ENCODE peak calls at places on chromosomes 13 and 19, in seven cellular contexts. A is activated naive CD8-positive, alpha-beta T cell treated with anti-CD3 and anti-CD28 coated beads for 36 hours; M is IMR-90; N is NCI-H460; H is astrocyte; G is Peyer's patch; F is MCF 10A. P is an unnamed sample.

GRCh38 chr13:33871207-33872004 is 53.5 kb downstream of the RFC3 start:
- DNase-seq in H (no peak), M (no peak), A (no peak), N (no peak), G (no peak), F (no peak), P (no peak)

GRCh38 chr13:52850396-52851152 is 2.1 kb upstream of the PCDH8 start:
- DNase-seq in G (peak; percentile 62), N (peak; percentile 44), M (peak; percentile 7), F (peak; percentile 62), H (peak; percentile 4), A (peak; percentile 58), P (peak; percentile 37)

GRCh38 chr13:31588923-31589322 is 150.4 kb upstream of the RXFP2 start:
- DNase-seq in N (no peak), F (no peak), A (no peak), G (no peak), M (no peak), H (no peak), P (no peak)

GRCh38 chr13:111531505-111531904 is 211.1 kb downstream of the TEX29 start:
- DNase-seq in H (no peak), G (no peak), M (peak; percentile 0), F (peak; percentile 1), N (peak; percentile 14), A (no peak), P (no peak)

GRCh38 chr19:18457478-18458331 is 19.8 kb upstream of the ISYNA1 start:
- DNase-seq in G (no peak), F (no peak), N (no peak), H (no peak), M (no peak), A (no peak), P (no peak)

GRCh38 chr19:1428738-1429391 is 9.3 kb upstream of the RPS15 start:
- DNase-seq in M (no peak), A (no peak), F (no peak), G (no peak), N (no peak), H (no peak), P (no peak)

GRCh38 chr13:112718318-112718717 is 28.5 kb downstream of the ATP11A start:
- DNase-seq in N (no peak), H (no peak), G (peak; percentile 37), F (no peak), A (no peak), M (no peak), P (no peak)

GRCh38 chr13:70043685-70044084 is 63.9 kb upstream of the ATXN8OS start:
- DNase-seq in G (no peak), F (peak; percentile 39), N (no peak), A (no peak), M (no peak), H (peak; percentile 13), P (no peak)

GRCh38 chr13:73740681-73741080 is 393.5 kb downstream of the KLF12 start:
- DNase-seq in M (peak; percentile 10), N (no peak), G (no peak), F (no peak), H (no peak), A (no peak), P (no peak)

GRCh38 chr19:39408392-39409206 is 2.0 kb downstream of the ZFP36 start:
- DNase-seq in N (no peak), H (no peak), A (no peak), G (no peak), M (peak; percentile 52), F (peak; percentile 77), P (no peak)

GRCh38 chr13:105135852-105136251 is 1399.6 kb downstream of the EFNB2 start:
- DNase-seq in A (no peak), N (no peak), F (no peak), H (peak; percentile 41), M (no peak), G (no peak), P (no peak)

GRCh38 chr13:98890186-98890585 is 87.7 kb downstream of the DOCK9 start:
- DNase-seq in N (no peak), H (peak; percentile 96), A (peak; percentile 43), G (no peak), F (peak; percentile 85), M (peak; percentile 74), P (no peak)

GRCh38 chr13:97091202-97091601 is 96.9 kb upstream of the OXGR1 start:
- DNase-seq in A (no peak), M (no peak), N (no peak), G (no peak), H (no peak), F (no peak), P (no peak)

GRCh38 chr19:11324079-11324661 is 15.3 kb downstream of the RAB3D start:
- DNase-seq in F (peak; percentile 99), H (peak; percentile 85), N (peak; percentile 69), M (peak; percentile 94), G (peak; percentile 83), A (peak; percentile 31), P (peak; percentile 91)

GRCh38 chr19:11530432-11530831 is 1.5 kb upstream of the ECSIT start:
- DNase-seq in N (peak; percentile 95), G (peak; percentile 74), H (peak; percentile 68), A (peak; percentile 63), M (peak; percentile 78), F (peak; percentile 95), P (no peak)

GRCh38 chr19:11078893-11079292 is 10.4 kb upstream of the LDLR start:
- DNase-seq in N (no peak), M (no peak), F (no peak), G (no peak), A (no peak), H (no peak), P (no peak)

GRCh38 chr13:47426126-47426849 is 529.4 kb upstream of the HTR2A start:
- DNase-seq in H (peak; percentile 66), N (no peak), A (no peak), F (peak; percentile 85), G (no peak), M (peak; percentile 86), P (no peak)

P was measured in HTR-8/SVneo.